ENCODE peak calls at places on chromosomes 6 and 20, in five cellular contexts. I, P, Y, A and Z are unnamed samples.

GRCh38 chr6:24864345-24864744 is 65.6 kb upstream of the ARMH2 start:
- DNase-seq in A (no peak), P (peak), I (no peak), Y (no peak), Z (no peak)

GRCh38 chr6:11631008-11631407 is 93.5 kb downstream of the TMEM170B start:
- DNase-seq in P (no peak), Y (no peak), I (no peak), A (no peak), Z (no peak)

GRCh38 chr6:9039258-9039657 is 603.9 kb upstream of the SLC35B3 start:
- DNase-seq in A (no peak), I (no peak), Y (no peak), P (peak), Z (no peak)

GRCh38 chr6:15987569-15987968 is 141.3 kb upstream of the MYLIP start:
- DNase-seq in Y (no peak), I (no peak), P (peak), A (no peak), Z (no peak)

GRCh38 chr6:98946877-98947410 is 802 bp downstream of the FBXL4 start:
- DNase-seq in P (peak), A (no peak), Y (peak), I (no peak), Z (no peak)

GRCh38 chr6:18262812-18263560 is 1.3 kb downstream of the DEK start:
- DNase-seq in A (no peak), P (peak), I (no peak), Y (no peak), Z (no peak)

GRCh38 chr20:32152421-32153155 is 43.1 kb downstream of the TM9SF4 start:
- DNase-seq in A (no peak), I (no peak), P (no peak), Y (no peak), Z (no peak)

GRCh38 chr20:5127204-5127858 is 523 bp downstream of the CDS2 start:
- DNase-seq in A (peak), I (peak), Y (peak), P (peak), Z (peak)

GRCh38 chr6:69917834-69918233 is 51.5 kb downstream of the COL19A1 start:
- DNase-seq in Y (no peak), P (peak), A (no peak), I (no peak), Z (no peak)

GRCh38 chr20:58447733-58448391 is 58.8 kb downstream of the VAPB start:
- DNase-seq in A (no peak), I (no peak), P (peak), Y (no peak), Z (no peak)

GRCh38 chr6:110529907-110530306 is 53.5 kb upstream of the SLC22A16 start:
- DNase-seq in P (peak), Y (no peak), I (no peak), A (no peak), Z (no peak)

DNA sequence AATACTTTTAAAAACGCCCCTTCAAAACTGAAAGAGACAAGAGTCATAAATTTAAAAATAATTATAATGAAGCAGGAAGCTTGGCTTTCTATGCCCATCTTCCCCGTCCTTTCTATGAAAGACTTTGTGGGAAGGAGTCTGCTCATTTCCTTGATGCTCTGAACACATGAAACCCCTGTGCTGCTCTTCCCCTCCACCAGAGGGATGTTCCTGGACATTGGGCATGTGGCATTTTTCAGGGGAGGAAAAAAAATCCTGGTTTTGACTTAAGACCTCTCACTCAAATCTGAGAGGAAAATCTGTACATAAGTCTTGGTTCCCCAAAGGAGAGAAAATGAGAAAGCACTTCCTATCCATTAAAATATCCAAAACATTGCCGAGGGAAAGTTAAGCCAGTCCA is 393.0 kb downstream of the PAX1 start:
- DNase-seq in P (no peak), I (no peak), A (no peak), Y (no peak), Z (no peak)
- TF ChIP-seq CTCF in P (no peak), I (no peak), A (no peak), Y (no peak), Z (no peak)

DNA sequence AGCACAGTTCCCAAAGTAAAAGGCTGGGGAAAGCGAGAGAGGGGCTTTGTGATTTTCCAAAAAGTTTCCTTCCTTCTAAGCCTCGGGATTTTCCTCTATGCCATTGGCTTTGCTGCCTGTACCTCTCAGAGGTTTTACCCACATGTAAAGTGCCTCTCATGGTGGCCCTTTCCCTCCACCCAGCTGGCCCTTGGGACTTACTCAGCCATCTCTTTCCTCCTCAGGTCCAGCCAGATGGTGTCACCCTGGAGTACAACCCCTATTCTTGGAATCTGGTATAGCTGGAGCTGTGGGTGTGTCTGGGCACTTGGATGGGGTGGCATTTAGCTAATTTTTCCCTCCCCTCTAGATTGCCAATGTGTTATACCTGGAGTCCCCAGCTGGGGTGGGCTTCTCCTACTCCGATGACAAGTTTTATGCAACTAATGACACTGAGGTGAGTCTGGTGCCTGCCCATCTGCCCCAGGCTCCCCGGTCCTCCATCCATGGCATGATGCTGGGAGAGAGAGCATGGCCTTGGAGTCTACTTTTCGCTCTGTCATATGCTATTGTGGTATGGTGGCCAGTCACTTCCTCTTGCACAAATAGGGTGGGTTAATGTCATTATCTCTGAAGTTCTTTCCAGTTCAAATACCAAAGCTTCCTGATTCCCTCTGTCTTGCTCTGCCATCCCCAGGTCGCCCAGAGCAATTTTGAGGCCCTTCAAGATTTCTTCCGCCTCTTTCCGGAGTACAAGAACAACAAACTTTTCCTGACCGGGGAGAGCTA is 1.1 kb downstream of the CTSA start:
- DNase-seq in A (no peak), I (no peak), Y (no peak), P (peak), Z (no peak)
- TF ChIP-seq CTCF in A (no peak), I (no peak), Y (peak), P (peak), Z (peak)

DNA sequence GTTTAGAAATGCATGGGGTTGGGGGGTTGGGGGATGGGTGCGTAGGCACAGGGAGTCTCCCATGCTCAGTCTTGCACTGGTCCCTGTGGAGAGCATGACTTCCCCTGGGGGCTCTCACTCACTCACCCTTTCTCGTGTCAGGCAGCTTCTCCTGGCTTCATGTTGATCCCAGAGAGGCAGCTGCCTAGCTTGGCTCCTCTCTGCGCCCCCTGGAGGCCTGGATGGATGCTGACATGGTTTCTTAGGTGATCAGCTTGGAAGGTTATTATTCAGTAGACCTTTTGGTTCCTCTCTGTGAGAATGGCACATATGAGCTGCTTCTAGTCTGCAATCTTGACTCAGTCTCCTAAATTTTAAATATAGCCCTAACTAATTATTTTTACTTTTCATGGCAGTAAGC is 109.3 kb upstream of the FAM83B start:
- DNase-seq in A (no peak), Y (no peak), P (no peak), I (no peak), Z (no peak)
- TF ChIP-seq CTCF in A (no peak), Y (no peak), P (peak), I (no peak), Z (no peak)

GRCh38 chr6:132045877-132046276 is 94.7 kb upstream of the CCN2 start:
- DNase-seq in P (no peak), Y (no peak), A (no peak), I (no peak), Z (no peak)
- TF ChIP-seq CTCF in P (no peak), Y (no peak), A (no peak), I (no peak), Z (no peak)

GRCh38 chr6:21098134-21098533 is 495.4 kb upstream of the SOX4 start:
- DNase-seq in Y (no peak), I (no peak), P (no peak), A (no peak), Z (no peak)
- TF ChIP-seq CTCF in Y (no peak), I (no peak), P (no peak), A (no peak), Z (no peak)

GRCh38 chr6:32148722-32149576 is 2.8 kb downstream of the PRRT1 start:
- DNase-seq in I (no peak), P (no peak), Y (peak), A (peak), Z (no peak)
- TF ChIP-seq CTCF in I (no peak), P (no peak), Y (peak), A (peak), Z (no peak)

GRCh38 chr6:74991573-74992332 is 214.1 kb downstream of the COL12A1 start:
- DNase-seq in Y (no peak), I (no peak), P (peak), A (no peak), Z (no peak)
- TF ChIP-seq CTCF in Y (no peak), I (no peak), P (peak), A (no peak), Z (peak)

GRCh38 chr20:50491168-50491567 is 19.0 kb upstream of the PTPN1 start:
- DNase-seq in I (no peak), P (no peak), Y (no peak), A (no peak), Z (no peak)
- TF ChIP-seq CTCF in I (no peak), P (no peak), Y (no peak), A (no peak), Z (no peak)